ENCODE peak calls at places on chromosome 20, in five cellular contexts. P, C, L, G and K are unnamed samples.

GRCh38 chr20:58921564-58921963 is 59.5 kb upstream of the NELFCD start:
- DNase-seq in P (no peak), G (no peak), C (no peak), L (no peak), K (no peak)

GRCh38 chr20:23156170-23156841 is 70.2 kb upstream of the CD93 start:
- DNase-seq in L (peak), P (no peak), G (peak), C (no peak), K (no peak)

GRCh38 chr20:35462351-35462750 is 7.0 kb downstream of the CEP250 start:
- DNase-seq in L (no peak), C (no peak), G (no peak), P (no peak), K (no peak)

GRCh38 chr20:10337291-10337690 is 96.7 kb downstream of the MKKS start:
- DNase-seq in G (no peak), L (peak), C (no peak), P (no peak), K (no peak)

GRCh38 chr20:48933017-48933766 is 11.7 kb downstream of the ARFGEF2 start:
- DNase-seq in P (no peak), G (peak), L (no peak), C (no peak), K (no peak)

GRCh38 chr20:62816879-62817873 is at the start of gene COL9A3:
- DNase-seq in G (no peak), P (peak), L (no peak), C (no peak), K (no peak)

GRCh38 chr20:42963796-42964195 is 225.9 kb downstream of the PTPRT start:
- DNase-seq in G (no peak), L (no peak), C (no peak), P (no peak), K (no peak)

GRCh38 chr20:61217848-61218247 is 34.2 kb upstream of the CDH4 start:
- DNase-seq in C (no peak), P (no peak), L (no peak), G (no peak), K (no peak)

GRCh38 chr20:49219091-49219923 is at the start of gene DDX27:
- DNase-seq in L (peak), C (peak), G (peak), P (peak), K (peak)

GRCh38 chr20:36847009-36847709 is 28.8 kb upstream of the TLDC2 start:
- DNase-seq in L (peak), C (no peak), P (no peak), G (no peak), K (no peak)

GRCh38 chr20:31849306-31849930 is 4.0 kb upstream of the FOXS1 start:
- DNase-seq in G (no peak), P (no peak), L (no peak), C (no peak), K (no peak)

GRCh38 chr20:2283706-2284423 is 11.9 kb upstream of the TGM3 start:
- DNase-seq in G (no peak), P (no peak), C (no peak), L (no peak), K (no peak)

GRCh38 chr20:60223174-60223573 is 265.0 kb downstream of the CDH26 start:
- DNase-seq in G (no peak), C (no peak), L (no peak), P (no peak), K (no peak)

GRCh38 chr20:16175322-16175721 is 397.9 kb downstream of the KIF16B start:
- DNase-seq in L (no peak), C (no peak), G (no peak), P (no peak), K (no peak)

GRCh38 chr20:49281059-49281912 is 3.4 kb upstream of the ZNFX1 start:
- DNase-seq in C (no peak), G (no peak), P (no peak), L (peak), K (peak)

GRCh38 chr20:2042400-2042799 is 48.5 kb upstream of the PDYN start:
- DNase-seq in C (no peak), P (no peak), G (no peak), L (peak), K (no peak)

GRCh38 chr20:1457992-1458391 is 8.7 kb downstream of the NSFL1C start:
- DNase-seq in C (no peak), P (no peak), G (no peak), L (no peak), K (no peak)

GRCh38 chr20:43528258-43528875 is 20.9 kb downstream of the L3MBTL1 start:
- DNase-seq in G (no peak), P (no peak), C (no peak), L (no peak), K (no peak)

GRCh38 chr20:62403331-62403730 is 3.8 kb downstream of the CABLES2 start:
- DNase-seq in C (no peak), L (no peak), G (no peak), P (no peak), K (no peak)

GRCh38 chr20:11755071-11755881 is 162.4 kb upstream of the BTBD3 start:
- DNase-seq in L (no peak), P (no peak), C (no peak), G (no peak), K (peak)

GRCh38 chr20:62159835-62160234 is 16.3 kb downstream of the SS18L1 start:
- DNase-seq in P (no peak), C (peak), G (no peak), L (no peak), K (no peak)

GRCh38 chr20:57061058-57061900 is 205.2 kb downstream of the BMP7 start:
- DNase-seq in G (no peak), L (peak), C (no peak), P (no peak), K (peak)

GRCh38 chr20:24702501-24703283 is 233.3 kb downstream of the SYNDIG1 start:
- DNase-seq in P (no peak), L (no peak), C (no peak), G (no peak), K (no peak)

GRCh38 chr20:16241911-16242310 is 331.3 kb downstream of the KIF16B start:
- DNase-seq in P (no peak), G (no peak), L (peak), C (no peak), K (no peak)

GRCh38 chr20:25464501-25465204 is 57.2 kb downstream of the GINS1 start:
- DNase-seq in L (no peak), P (no peak), G (no peak), C (no peak), K (no peak)

GRCh38 chr20:1062334-1063015 is 55.9 kb upstream of the PSMF1 start:
- DNase-seq in G (no peak), C (no peak), P (no peak), L (no peak), K (no peak)

GRCh38 chr20:22402990-22403859 is 181.1 kb downstream of the FOXA2 start:
- DNase-seq in P (no peak), G (no peak), L (peak), C (no peak), K (no peak)

GRCh38 chr20:24918579-24919566 is 30.2 kb upstream of the CST7 start:
- DNase-seq in G (no peak), C (no peak), L (no peak), P (no peak), K (no peak)

GRCh38 chr20:46307139-46307998 is 929 bp downstream of the CDH22 start:
- DNase-seq in G (peak), C (peak), P (peak), L (peak), K (peak)

GRCh38 chr20:2327620-2328555 is 32.1 kb downstream of the TGM3 start:
- DNase-seq in G (no peak), P (no peak), L (no peak), C (no peak), K (no peak)

GRCh38 chr20:588476-588875 is 21.6 kb downstream of the TCF15 start:
- DNase-seq in C (no peak), G (no peak), L (no peak), P (no peak), K (no peak)

GRCh38 chr20:62390306-62391164 is 3.6 kb downstream of the RPS21 start:
- DNase-seq in C (no peak), P (no peak), L (no peak), G (no peak), K (no peak)

GRCh38 chr20:57591289-57592229 is 28.7 kb downstream of the ZBP1 start:
- DNase-seq in P (no peak), L (no peak), G (peak), C (no peak), K (no peak)

GRCh38 chr20:19908586-19908985 is 108.6 kb upstream of the NAA20 start:
- DNase-seq in P (no peak), C (no peak), L (no peak), G (no peak), K (no peak)

GRCh38 chr20:45592574-45593189 is 13.6 kb upstream of the WFDC8 start:
- DNase-seq in C (peak), G (no peak), P (no peak), L (peak), K (peak)

GRCh38 chr20:33781945-33782344 is 29.2 kb upstream of the CHMP4B start:
- DNase-seq in G (no peak), L (no peak), C (no peak), P (no peak), K (no peak)

GRCh38 chr20:23613676-23614075 is 8.0 kb upstream of the CST9 start:
- DNase-seq in C (no peak), L (no peak), G (no peak), P (no peak), K (no peak)

GRCh38 chr20:21323640-21324039 is 20.5 kb downstream of the XRN2 start:
- DNase-seq in P (no peak), C (no peak), G (no peak), L (peak), K (no peak)

GRCh38 chr20:62196286-62196685 is 13.5 kb downstream of the MTG2 start:
- DNase-seq in C (no peak), G (peak), P (no peak), L (no peak), K (no peak)

GRCh38 chr20:50380697-50381040 is 129.5 kb upstream of the PTPN1 start:
- DNase-seq in G (no peak), L (peak), C (no peak), P (no peak), K (no peak)
- TF ChIP-seq CTCF in G (peak), L (peak), C (peak), P (peak), K (no peak)

GRCh38 chr20:50663095-50663821 is 28.1 kb downstream of the RIPOR3 start:
- DNase-seq in G (no peak), C (no peak), P (no peak), L (no peak), K (no peak)
- TF ChIP-seq CTCF in G (peak), C (peak), P (peak), L (no peak), K (no peak)

DNA sequence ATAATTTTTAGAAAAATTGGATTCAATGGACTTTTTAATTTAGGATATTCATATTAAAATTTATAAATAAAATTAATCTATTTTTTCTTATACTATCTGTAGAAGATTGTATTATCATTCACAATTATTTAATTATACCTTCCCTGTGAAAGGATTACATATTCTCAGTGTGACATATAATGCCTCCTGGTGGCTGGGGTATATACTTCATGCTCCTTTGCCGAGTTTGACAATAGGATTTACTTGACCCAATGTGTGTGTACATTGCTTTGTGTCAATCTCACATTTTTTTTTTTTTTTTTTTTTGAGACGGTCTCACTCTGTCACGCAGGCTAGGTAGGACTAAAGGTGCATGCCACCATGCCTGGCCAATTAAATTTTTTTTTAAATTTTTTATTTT is 230.0 kb upstream of the CHD6 start:
- DNase-seq in P (no peak), G (no peak), C (no peak), L (no peak), K (no peak)
- TF ChIP-seq CTCF in P (peak), G (no peak), C (no peak), L (no peak), K (no peak)

GRCh38 chr20:50794846-50795634 is at the start of gene BCAS4:
- DNase-seq in P (peak), L (peak), C (peak), G (peak), K (peak)
- TF ChIP-seq CTCF in P (peak), L (peak), C (peak), G (peak), K (peak)

DNA sequence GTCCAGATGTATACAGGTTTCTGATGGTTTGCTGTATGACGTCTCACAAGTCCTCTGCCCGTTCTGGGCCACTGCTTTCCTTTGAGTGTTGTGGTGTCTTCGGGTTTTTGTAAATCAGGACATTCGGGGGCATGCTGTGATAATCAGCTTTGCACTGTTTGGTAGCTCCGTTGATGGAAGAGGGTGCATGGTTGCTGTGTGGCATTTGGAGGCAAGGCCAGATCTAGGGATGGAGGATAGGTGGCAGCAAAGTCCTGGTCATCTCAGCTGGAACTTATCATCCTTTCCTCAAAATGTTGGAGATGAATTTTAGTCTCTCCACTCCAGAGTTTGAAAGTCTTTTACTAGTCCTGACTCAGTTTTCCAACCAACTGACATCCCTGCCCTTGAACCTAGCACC is 91.0 kb downstream of the SCP2D1 start:
- DNase-seq in L (no peak), G (no peak), C (no peak), P (no peak), K (peak)
- TF ChIP-seq CTCF in L (no peak), G (no peak), C (peak), P (peak), K (no peak)

DNA sequence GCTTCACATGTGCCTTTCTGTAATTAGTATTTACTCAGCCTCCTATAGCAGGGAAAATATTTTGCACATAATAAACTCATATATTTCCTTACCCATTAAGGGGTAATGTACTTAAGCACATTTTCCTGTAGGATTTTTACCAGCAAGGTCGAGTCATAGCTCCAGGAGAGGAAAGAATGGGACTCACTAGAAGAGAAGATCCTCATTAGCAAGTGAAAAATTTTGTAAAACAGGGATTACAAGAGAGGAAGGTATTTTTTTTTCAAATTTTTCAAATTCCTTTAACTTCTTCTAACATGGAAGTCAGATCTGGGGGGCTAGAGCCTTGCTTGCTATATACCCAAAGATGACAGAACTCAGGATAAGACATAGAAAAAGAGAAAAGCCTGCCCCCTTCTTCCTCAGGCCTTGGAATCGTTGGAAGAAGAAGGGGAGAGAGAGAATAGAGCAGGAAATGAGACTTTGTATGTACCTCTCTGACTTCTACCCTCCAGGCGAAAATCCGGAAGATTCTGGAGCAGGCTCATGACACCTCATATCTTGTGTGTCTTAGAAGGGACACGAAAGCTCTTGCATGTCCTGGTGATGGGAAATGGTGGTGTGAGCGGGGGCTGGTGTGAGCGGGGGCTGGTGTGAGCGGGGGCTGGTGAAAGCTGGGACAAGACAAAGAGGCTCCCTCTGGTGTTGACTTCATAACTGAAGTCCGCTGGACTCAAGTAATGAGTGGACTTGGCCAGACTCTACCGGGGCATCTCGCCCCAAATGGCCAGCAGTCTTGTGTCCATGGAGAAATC is 256.9 kb upstream of the PLCB4 start:
- DNase-seq in L (no peak), P (no peak), C (no peak), G (no peak), K (no peak)
- TF ChIP-seq CTCF in L (no peak), P (no peak), C (no peak), G (no peak), K (no peak)